ENCODE peak calls at places on chromosomes 11 and 22, in seven cellular contexts. One of them, this sample, is unnamed.

GRCh38 chr11:78310500-78310909 is 107.1 kb downstream of the GAB2 start:
- DNase-seq in AG09309: no peak
- DNase-seq in colonic mucosa: peak; percentile 64
- DNase-seq in HFF-Myc: no peak
- DNase-seq in adrenal gland: peak; percentile 93
- DNase-seq in epithelial cell of esophagus: no peak
- DNase-seq in body of pancreas: peak; percentile 31
- DNase-seq in this sample: no peak

GRCh38 chr11:106695506-106695905 is 322.8 kb downstream of the GUCY1A2 start:
- DNase-seq in HFF-Myc: no peak
- DNase-seq in body of pancreas: no peak
- DNase-seq in AG09309: peak; percentile 39
- DNase-seq in colonic mucosa: no peak
- DNase-seq in epithelial cell of esophagus: peak; percentile 64
- DNase-seq in adrenal gland: no peak
- DNase-seq in this sample: no peak

GRCh38 chr22:23772315-23773246 is at the start of gene MMP11:
- DNase-seq in AG09309: no peak
- DNase-seq in epithelial cell of esophagus: peak; percentile 17
- DNase-seq in adrenal gland: no peak
- DNase-seq in body of pancreas: peak; percentile 68
- DNase-seq in HFF-Myc: no peak
- DNase-seq in colonic mucosa: peak; percentile 81
- DNase-seq in this sample: peak; percentile 76

GRCh38 chr11:122678406-122678805 is 22.9 kb downstream of the UBASH3B start:
- DNase-seq in colonic mucosa: no peak
- DNase-seq in AG09309: no peak
- DNase-seq in HFF-Myc: no peak
- DNase-seq in adrenal gland: no peak
- DNase-seq in body of pancreas: no peak
- DNase-seq in epithelial cell of esophagus: no peak
- DNase-seq in this sample: no peak

GRCh38 chr22:36405671-36406070 is 17.9 kb upstream of the MYH9 start:
- DNase-seq in body of pancreas: no peak
- DNase-seq in colonic mucosa: no peak
- DNase-seq in AG09309: no peak
- DNase-seq in adrenal gland: no peak
- DNase-seq in HFF-Myc: no peak
- DNase-seq in epithelial cell of esophagus: peak; percentile 60
- DNase-seq in this sample: no peak

GRCh38 chr11:68328374-68329091 is 16.1 kb downstream of the LRP5 start:
- DNase-seq in HFF-Myc: no peak
- DNase-seq in epithelial cell of esophagus: no peak
- DNase-seq in adrenal gland: no peak
- DNase-seq in colonic mucosa: peak; percentile 72
- DNase-seq in AG09309: no peak
- DNase-seq in body of pancreas: peak; percentile 70
- DNase-seq in this sample: no peak

GRCh38 chr11:19642759-19643158 is 69.9 kb upstream of the NAV2 start:
- DNase-seq in adrenal gland: no peak
- DNase-seq in epithelial cell of esophagus: no peak
- DNase-seq in colonic mucosa: no peak
- DNase-seq in body of pancreas: no peak
- DNase-seq in HFF-Myc: no peak
- DNase-seq in AG09309: no peak
- DNase-seq in this sample: no peak

GRCh38 chr11:59822989-59823566 is 12.5 kb upstream of the MRPL16 start:
- DNase-seq in colonic mucosa: peak; percentile 50
- DNase-seq in body of pancreas: peak; percentile 51
- DNase-seq in adrenal gland: peak; percentile 58
- DNase-seq in HFF-Myc: no peak
- DNase-seq in AG09309: peak; percentile 20
- DNase-seq in epithelial cell of esophagus: peak; percentile 77
- DNase-seq in this sample: peak; percentile 46

GRCh38 chr11:20407344-20407743 is 19.8 kb downstream of the PRMT3 start:
- DNase-seq in AG09309: no peak
- DNase-seq in HFF-Myc: no peak
- DNase-seq in adrenal gland: no peak
- DNase-seq in epithelial cell of esophagus: no peak
- DNase-seq in colonic mucosa: no peak
- DNase-seq in body of pancreas: no peak
- DNase-seq in this sample: no peak

GRCh38 chr22:46047841-46048595 is 71.1 kb upstream of the WNT7B start:
- DNase-seq in HFF-Myc: no peak
- DNase-seq in epithelial cell of esophagus: no peak
- DNase-seq in AG09309: no peak
- DNase-seq in colonic mucosa: no peak
- DNase-seq in adrenal gland: peak; percentile 59
- DNase-seq in body of pancreas: peak; percentile 38
- DNase-seq in this sample: no peak

GRCh38 chr11:5933116-5933515 is 8.9 kb upstream of the OR56A3 start:
- DNase-seq in body of pancreas: no peak
- DNase-seq in colonic mucosa: no peak
- DNase-seq in AG09309: no peak
- DNase-seq in HFF-Myc: no peak
- DNase-seq in epithelial cell of esophagus: no peak
- DNase-seq in adrenal gland: no peak
- DNase-seq in this sample: no peak

GRCh38 chr11:128924109-128924508 is 18.6 kb downstream of the TP53AIP1 start:
- DNase-seq in epithelial cell of esophagus: no peak
- DNase-seq in AG09309: no peak
- DNase-seq in body of pancreas: no peak
- DNase-seq in HFF-Myc: no peak
- DNase-seq in adrenal gland: no peak
- DNase-seq in colonic mucosa: no peak
- DNase-seq in this sample: no peak

GRCh38 chr22:20959578-20960461 is 7.2 kb upstream of the AIFM3 start:
- DNase-seq in colonic mucosa: no peak
- DNase-seq in body of pancreas: no peak
- DNase-seq in AG09309: no peak
- DNase-seq in HFF-Myc: no peak
- DNase-seq in adrenal gland: no peak
- DNase-seq in epithelial cell of esophagus: no peak
- DNase-seq in this sample: no peak

GRCh38 chr22:20957691-20958440 is 9.2 kb upstream of the AIFM3 start:
- DNase-seq in HFF-Myc: no peak
- DNase-seq in adrenal gland: no peak
- DNase-seq in AG09309: no peak
- DNase-seq in body of pancreas: peak; percentile 51
- DNase-seq in colonic mucosa: peak; percentile 79
- DNase-seq in epithelial cell of esophagus: no peak
- DNase-seq in this sample: peak; percentile 46

GRCh38 chr22:20955548-20955947 is 11.5 kb upstream of the AIFM3 start:
- DNase-seq in epithelial cell of esophagus: no peak
- DNase-seq in HFF-Myc: no peak
- DNase-seq in colonic mucosa: no peak
- DNase-seq in AG09309: no peak
- DNase-seq in adrenal gland: no peak
- DNase-seq in body of pancreas: no peak
- DNase-seq in this sample: no peak

GRCh38 chr22:20956258-20957117 is 10.6 kb upstream of the AIFM3 start:
- DNase-seq in AG09309: no peak
- DNase-seq in body of pancreas: peak; percentile 43
- DNase-seq in adrenal gland: no peak
- DNase-seq in HFF-Myc: no peak
- DNase-seq in colonic mucosa: peak; percentile 89
- DNase-seq in epithelial cell of esophagus: peak; percentile 86
- DNase-seq in this sample: no peak

DNA sequence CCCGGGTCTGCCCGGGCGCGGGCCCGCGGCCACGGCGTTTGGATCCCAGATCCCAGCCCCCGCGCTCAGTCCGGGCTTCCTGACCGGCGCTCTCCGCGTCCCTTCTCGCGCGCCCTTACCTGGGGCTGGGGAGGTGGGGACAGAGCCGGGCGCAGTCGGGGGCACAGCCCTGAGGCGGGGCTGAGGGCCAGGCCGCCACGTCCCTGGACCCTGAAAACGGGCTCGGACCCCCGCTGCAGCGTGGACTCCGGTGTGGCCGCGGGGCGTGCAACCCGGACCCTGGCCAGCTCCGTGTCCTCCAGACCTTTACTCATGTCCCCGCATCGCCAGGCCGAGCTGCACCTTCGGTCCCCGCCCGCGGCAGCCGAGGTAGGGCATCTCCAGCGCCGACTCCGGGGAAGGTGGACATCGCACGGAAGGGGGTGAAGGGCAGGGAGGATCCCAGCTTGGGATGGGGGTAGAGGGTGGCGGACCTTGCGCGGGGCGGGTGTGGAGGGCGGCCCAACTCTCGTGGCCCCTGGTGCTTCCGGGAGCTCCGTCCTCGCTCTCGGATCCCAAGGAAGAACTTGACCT is 9.9 kb upstream of the AIFM3 start:
- DNase-seq in body of pancreas: no peak
- DNase-seq in epithelial cell of esophagus: no peak
- DNase-seq in adrenal gland: no peak
- DNase-seq in HFF-Myc: no peak
- DNase-seq in AG09309: no peak
- DNase-seq in colonic mucosa: no peak
- DNase-seq in this sample: no peak
- H3K4me3 ChIP-seq in body of pancreas: peak overlapping the region; percentile 60
- H3K4me3 ChIP-seq in epithelial cell of esophagus: peak overlapping the region; percentile 53
- H3K4me3 ChIP-seq in adrenal gland: peak overlapping the region; percentile 9
- H3K4me3 ChIP-seq in HFF-Myc: peak overlapping the region; percentile 52
- H3K4me3 ChIP-seq in AG09309: peak overlapping the region; percentile 63
- H3K4me3 ChIP-seq in colonic mucosa: peak overlapping the region; percentile 73
- H3K4me3 ChIP-seq in this sample: no peak overlapping the region

GRCh38 chr11:118911880-118912741 is 13.6 kb downstream of the BCL9L start:
- DNase-seq in adrenal gland: peak; percentile 94
- DNase-seq in epithelial cell of esophagus: peak; percentile 100
- DNase-seq in colonic mucosa: peak; percentile 90
- DNase-seq in body of pancreas: peak; percentile 76
- DNase-seq in HFF-Myc: no peak
- DNase-seq in AG09309: no peak
- DNase-seq in this sample: peak; percentile 65
- H3K4me3 ChIP-seq in adrenal gland: no peak overlapping the region
- H3K4me3 ChIP-seq in epithelial cell of esophagus: peak overlapping the region; percentile 47
- H3K4me3 ChIP-seq in colonic mucosa: no peak overlapping the region
- H3K4me3 ChIP-seq in body of pancreas: no peak overlapping the region
- H3K4me3 ChIP-seq in HFF-Myc: peak overlapping the region; percentile 45
- H3K4me3 ChIP-seq in AG09309: peak overlapping the region; percentile 15
- H3K4me3 ChIP-seq in this sample: no peak overlapping the region

DNA sequence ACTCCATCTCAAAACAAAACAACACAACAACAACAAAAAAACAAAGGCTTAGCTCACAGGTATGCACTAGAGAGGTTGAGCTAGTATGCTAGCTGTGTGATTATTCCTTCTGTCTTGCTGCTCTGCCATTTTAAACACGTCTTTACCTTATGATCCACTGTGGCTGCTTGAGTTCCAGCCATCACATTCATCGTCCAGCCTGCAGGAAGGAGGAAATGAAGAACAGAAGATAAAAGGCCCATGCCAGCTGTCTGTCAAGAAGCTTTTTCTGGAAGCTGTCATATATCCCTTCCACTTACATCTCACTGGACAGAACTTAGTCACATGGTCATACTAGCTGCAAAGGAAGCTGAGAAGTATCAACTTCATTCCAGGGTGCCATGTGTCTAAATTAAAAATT is 9.4 kb downstream of the PRDX5 start:
- DNase-seq in AG09309: no peak
- DNase-seq in HFF-Myc: no peak
- DNase-seq in body of pancreas: no peak
- DNase-seq in colonic mucosa: no peak
- DNase-seq in adrenal gland: no peak
- DNase-seq in epithelial cell of esophagus: no peak
- DNase-seq in this sample: no peak
- H3K4me3 ChIP-seq in AG09309: no peak overlapping the region
- H3K4me3 ChIP-seq in HFF-Myc: no peak overlapping the region
- H3K4me3 ChIP-seq in body of pancreas: no peak overlapping the region
- H3K4me3 ChIP-seq in colonic mucosa: no peak overlapping the region
- H3K4me3 ChIP-seq in adrenal gland: no peak overlapping the region
- H3K4me3 ChIP-seq in epithelial cell of esophagus: no peak overlapping the region
- H3K4me3 ChIP-seq in this sample: no peak overlapping the region

GRCh38 chr11:65224939-65225283 is 36.9 kb upstream of the POLA2 start:
- DNase-seq in colonic mucosa: no peak
- DNase-seq in adrenal gland: peak; percentile 61
- DNase-seq in body of pancreas: peak; percentile 57
- DNase-seq in epithelial cell of esophagus: peak; percentile 90
- DNase-seq in AG09309: peak; percentile 39
- DNase-seq in HFF-Myc: no peak
- DNase-seq in this sample: peak; percentile 89

GRCh38 chr11:65227879-65228278 is 33.9 kb upstream of the POLA2 start:
- DNase-seq in epithelial cell of esophagus: no peak
- DNase-seq in HFF-Myc: no peak
- DNase-seq in body of pancreas: no peak
- DNase-seq in adrenal gland: no peak
- DNase-seq in AG09309: no peak
- DNase-seq in colonic mucosa: no peak
- DNase-seq in this sample: no peak

GRCh38 chr11:65223031-65223430 is 38.7 kb upstream of the POLA2 start:
- DNase-seq in AG09309: no peak
- DNase-seq in HFF-Myc: no peak
- DNase-seq in adrenal gland: no peak
- DNase-seq in body of pancreas: no peak
- DNase-seq in colonic mucosa: no peak
- DNase-seq in epithelial cell of esophagus: no peak
- DNase-seq in this sample: no peak

GRCh38 chr11:65226103-65226442 is 35.7 kb upstream of the POLA2 start:
- DNase-seq in colonic mucosa: no peak
- DNase-seq in adrenal gland: no peak
- DNase-seq in HFF-Myc: no peak
- DNase-seq in AG09309: no peak
- DNase-seq in epithelial cell of esophagus: no peak
- DNase-seq in body of pancreas: no peak
- DNase-seq in this sample: no peak

DNA sequence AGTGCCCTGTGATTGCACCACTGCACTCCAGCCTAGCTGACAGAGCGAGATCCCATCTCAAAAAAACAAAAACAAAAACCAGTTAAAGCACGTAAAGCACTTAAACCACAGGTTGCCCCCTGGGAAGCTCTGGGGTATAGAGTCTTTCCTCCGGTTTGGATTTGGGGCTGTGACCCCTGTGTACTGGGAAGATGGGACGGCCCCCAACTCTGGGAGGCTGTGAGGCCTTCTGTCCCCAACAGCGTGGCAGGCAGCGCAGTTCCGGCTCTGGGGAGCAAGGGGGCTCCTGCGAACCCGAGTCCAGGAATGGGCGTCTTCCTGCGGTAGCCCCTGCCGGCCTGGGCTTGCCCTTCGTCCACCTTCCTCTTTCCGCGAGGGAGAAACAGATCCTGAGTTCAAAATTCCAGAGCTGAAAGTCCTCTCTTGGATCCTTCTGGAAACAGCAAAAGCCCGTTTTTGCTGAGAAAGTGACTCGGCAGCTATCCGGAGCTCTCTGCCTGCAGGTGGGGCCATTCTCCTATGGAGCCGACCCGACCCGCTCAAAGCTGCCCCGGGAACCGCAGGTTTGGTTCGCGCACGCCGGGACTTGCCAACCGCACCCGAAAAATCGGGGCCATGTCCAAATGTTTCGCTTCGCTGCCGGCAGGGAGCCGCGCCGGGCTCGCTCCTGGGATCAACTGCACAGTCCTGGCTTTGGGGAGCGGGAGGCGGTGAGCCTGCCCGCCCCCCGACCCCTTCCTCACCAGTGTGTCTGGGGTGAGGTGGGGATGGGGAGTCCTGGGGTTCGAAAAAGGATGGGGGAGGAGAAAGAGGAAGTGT is 36.3 kb upstream of the POLA2 start:
- DNase-seq in epithelial cell of esophagus: peak; percentile 86
- DNase-seq in HFF-Myc: no peak
- DNase-seq in adrenal gland: peak; percentile 81
- DNase-seq in AG09309: peak; percentile 16
- DNase-seq in body of pancreas: peak; percentile 74
- DNase-seq in colonic mucosa: peak; percentile 58
- DNase-seq in this sample: peak; percentile 81
- H3K4me3 ChIP-seq in epithelial cell of esophagus: peak overlapping the region; percentile 31
- H3K4me3 ChIP-seq in HFF-Myc: peak overlapping the region; percentile 39
- H3K4me3 ChIP-seq in adrenal gland: no peak overlapping the region
- H3K4me3 ChIP-seq in AG09309: peak overlapping the region; percentile 47
- H3K4me3 ChIP-seq in body of pancreas: no peak overlapping the region
- H3K4me3 ChIP-seq in colonic mucosa: peak overlapping the region; percentile 31
- H3K4me3 ChIP-seq in this sample: peak overlapping the region; percentile 34

This sample was measured in WERI-Rb-1.